ENCODE peak calls at places on chromosomes 2 and 18, in ten cellular contexts. V is D341Med; M is omental fat pad; X is stimulated activated CD4-positive, alpha-beta T cell treated with anti-CD3 and anti-CD28 coated beads, Interleukin-1b, Interleukin-23, amount 100 ng/mL, for 24 hours; W is cerebellum; N is NCI-H1436; Z is ELR; H is kidney glomerular epithelial cell; B is neural progenitor cell; Q is activated gamma-delta T cell treated with Interleukin-2 at 50 U/mL for 16 hours. S is an unnamed sample.

GRCh38 chr2:238973038-238973772 is 125.3 kb downstream of the TWIST2 start:
- DNase-seq in V (no peak), W (no peak), B (no peak), Z (peak), X (no peak), N (no peak), H (no peak), M (no peak), Q (no peak), S (no peak)

GRCh38 chr2:189265696-189266320 is 86.2 kb upstream of the COL5A2 start:
- DNase-seq in Z (peak), V (no peak), X (no peak), M (no peak), N (no peak), H (no peak), W (no peak), B (no peak), Q (no peak), S (no peak)

GRCh38 chr2:133566967-133567645 is 1.2 kb downstream of the NCKAP5 start:
- DNase-seq in V (no peak), B (peak), W (no peak), M (no peak), X (no peak), Q (no peak), H (peak), N (no peak), Z (peak), S (peak)

GRCh38 chr2:102593516-102593915 is 25.8 kb upstream of the SLC9A2 start:
- DNase-seq in Z (no peak), Q (no peak), N (no peak), W (no peak), B (no peak), H (no peak), M (no peak), V (no peak), X (no peak), S (no peak)

GRCh38 chr18:75143851-75144250 is 65.1 kb downstream of the PTGR3 start:
- DNase-seq in H (no peak), W (no peak), X (no peak), N (no peak), Q (no peak), Z (no peak), B (no peak), M (no peak), V (peak), S (no peak)

GRCh38 chr2:23926289-23926749 is 604 bp downstream of the ATAD2B start:
- DNase-seq in H (no peak), N (no peak), Z (peak), M (peak), B (peak), W (peak), X (no peak), Q (peak), V (peak), S (peak)

GRCh38 chr2:211216221-211216620 is 659.8 kb downstream of the CPS1 start:
- DNase-seq in N (no peak), W (no peak), B (peak), Z (peak), V (no peak), H (no peak), X (no peak), Q (no peak), M (no peak), S (no peak)

GRCh38 chr2:236746833-236747232 is 177.2 kb downstream of the ACKR3 start:
- DNase-seq in B (no peak), W (no peak), Q (no peak), H (no peak), V (no peak), N (no peak), X (no peak), Z (no peak), M (no peak), S (no peak)

GRCh38 chr2:215598376-215598975 is 162.6 kb upstream of the FN1 start:
- DNase-seq in V (no peak), N (no peak), Q (no peak), H (no peak), W (no peak), Z (peak), B (no peak), M (no peak), X (no peak), S (peak)

GRCh38 chr2:237591379-237591881 is 896 bp upstream of the RAB17 start:
- DNase-seq in M (no peak), X (no peak), W (no peak), V (no peak), B (no peak), H (no peak), N (no peak), Z (no peak), Q (no peak), S (peak)

GRCh38 chr2:39524756-39525635 is 87.9 kb upstream of the MAP4K3 start:
- DNase-seq in B (no peak), W (no peak), Z (no peak), M (no peak), V (no peak), N (no peak), X (no peak), H (no peak), Q (no peak), S (no peak)

GRCh38 chr2:60529111-60529510 is 24.3 kb downstream of the BCL11A start:
- DNase-seq in W (no peak), X (no peak), N (no peak), V (no peak), Z (no peak), Q (no peak), H (no peak), M (no peak), B (no peak), S (no peak)

S was measured in Daoy.